ENCODE peak calls at places on chromosome 17, in ten cellular contexts. I, H, X, S, R, J, O, F, B and E are unnamed samples.

GRCh38 chr17:64024781-64025731 is 4.6 kb upstream of the ICAM2 start:
- DNase-seq in I (no peak), F (peak), X (no peak), R (peak), B (no peak), H (no peak), S (peak), O (peak), J (no peak), E (no peak)

GRCh38 chr17:4582101-4582501 is 2.2 kb upstream of the SMTNL2 start:
- DNase-seq in I (no peak), J (no peak), H (no peak), S (peak), F (no peak), R (no peak), O (no peak), B (no peak), X (no peak), E (no peak)

GRCh38 chr17:16987830-16988601 is 16.1 kb upstream of the TNFRSF13B start:
- DNase-seq in S (no peak), J (peak), H (no peak), B (peak), X (peak), I (peak), O (peak), R (no peak), F (peak), E (no peak)

GRCh38 chr17:17786998-17787397 is 49.8 kb downstream of the SREBF1 start:
- DNase-seq in O (no peak), H (no peak), J (no peak), S (no peak), I (no peak), X (no peak), B (no peak), F (no peak), R (no peak), E (no peak)

GRCh38 chr17:68456529-68457167 is 648 bp downstream of the WIPI1 start:
- DNase-seq in H (peak), J (peak), X (peak), O (peak), S (peak), I (peak), F (no peak), B (peak), R (no peak), E (peak)

GRCh38 chr17:38562903-38563302 is 42.8 kb downstream of the SRCIN1 start:
- DNase-seq in R (no peak), X (no peak), H (no peak), B (no peak), O (no peak), I (no peak), S (no peak), J (no peak), F (no peak), E (no peak)

GRCh38 chr17:8151120-8151640 is 1.0 kb downstream of the PER1 start:
- DNase-seq in R (peak), O (peak), J (peak), B (peak), I (peak), F (peak), S (peak), H (no peak), X (peak), E (peak)

GRCh38 chr17:16906670-16907069 is 65.2 kb downstream of the TNFRSF13B start:
- DNase-seq in B (no peak), S (no peak), R (no peak), J (no peak), H (no peak), O (no peak), F (no peak), I (no peak), X (no peak), E (no peak)

GRCh38 chr17:33292981-33293867 is at the start of gene ASIC2:
- DNase-seq in X (no peak), S (peak), I (no peak), H (no peak), R (no peak), B (no peak), O (peak), J (no peak), F (no peak), E (no peak)

GRCh38 chr17:17463821-17464220 is 13.0 kb upstream of the MED9 start:
- DNase-seq in B (no peak), O (no peak), X (no peak), H (no peak), F (no peak), S (no peak), R (no peak), I (no peak), J (no peak), E (no peak)

GRCh38 chr17:16351831-16352230 is 1.4 kb downstream of the CENPV start:
- DNase-seq in B (no peak), H (no peak), R (no peak), F (no peak), S (no peak), X (no peak), O (no peak), J (no peak), I (no peak), E (no peak)

GRCh38 chr17:32998893-32999240 is 7.2 kb downstream of the SPACA3 start:
- DNase-seq in H (peak), S (no peak), R (no peak), I (no peak), F (no peak), X (no peak), J (no peak), B (no peak), O (no peak), E (no peak)

GRCh38 chr17:82544431-82545070 is 25.0 kb downstream of the FOXK2 start:
- DNase-seq in B (no peak), H (no peak), J (no peak), X (peak), O (no peak), F (no peak), R (no peak), I (no peak), S (no peak), E (no peak)
- H3K27ac ChIP-seq in B (peak), H (no peak), J (no peak), X (peak), O (no peak), F (no peak), R (no peak), I (peak), S (peak), E (peak)

DNA sequence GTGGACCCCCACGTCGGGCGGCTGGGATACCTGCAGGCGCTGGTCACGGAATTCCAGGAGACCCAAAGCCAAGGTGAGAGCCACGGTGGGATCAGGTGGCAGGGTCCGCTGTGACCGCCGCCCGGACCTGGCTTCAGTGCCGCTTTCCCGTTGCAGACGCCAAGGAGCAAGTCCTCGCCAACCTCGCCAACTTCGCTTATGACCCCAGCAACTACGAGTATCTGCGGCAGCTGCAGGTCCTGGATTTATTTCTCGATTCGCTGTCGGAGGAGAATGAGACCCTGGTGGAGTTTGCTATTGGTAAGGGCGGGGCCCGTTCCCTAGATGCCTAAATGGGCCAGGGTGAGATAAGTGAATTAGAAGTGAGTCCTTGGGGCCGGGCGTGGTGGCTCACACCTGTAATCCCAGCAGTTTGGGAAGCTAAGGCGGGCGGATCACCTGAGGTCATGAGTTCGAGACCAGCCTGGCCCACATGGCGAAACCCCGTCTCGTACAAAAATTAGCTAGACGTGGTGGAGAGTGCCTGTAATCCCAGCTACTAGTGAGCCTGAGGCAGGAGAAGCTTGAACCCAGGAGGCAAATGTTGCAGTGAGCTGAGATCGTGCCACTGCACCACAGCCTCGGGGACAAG is 653 bp downstream of the ARMC7 start:
- DNase-seq in B (peak), X (no peak), O (peak), I (no peak), R (no peak), H (no peak), F (no peak), J (no peak), S (no peak), E (no peak)
- H3K27ac ChIP-seq in B (peak), X (peak), O (peak), I (peak), R (peak), H (peak), F (no peak), J (no peak), S (peak), E (no peak)

GRCh38 chr17:1137465-1137894 is 42.3 kb downstream of the ABR start:
- DNase-seq in B (no peak), S (no peak), R (no peak), I (no peak), X (no peak), H (peak), F (no peak), O (peak), J (no peak), E (no peak)
- H3K27ac ChIP-seq in B (no peak), S (no peak), R (no peak), I (no peak), X (no peak), H (peak), F (no peak), O (no peak), J (no peak), E (no peak)

DNA sequence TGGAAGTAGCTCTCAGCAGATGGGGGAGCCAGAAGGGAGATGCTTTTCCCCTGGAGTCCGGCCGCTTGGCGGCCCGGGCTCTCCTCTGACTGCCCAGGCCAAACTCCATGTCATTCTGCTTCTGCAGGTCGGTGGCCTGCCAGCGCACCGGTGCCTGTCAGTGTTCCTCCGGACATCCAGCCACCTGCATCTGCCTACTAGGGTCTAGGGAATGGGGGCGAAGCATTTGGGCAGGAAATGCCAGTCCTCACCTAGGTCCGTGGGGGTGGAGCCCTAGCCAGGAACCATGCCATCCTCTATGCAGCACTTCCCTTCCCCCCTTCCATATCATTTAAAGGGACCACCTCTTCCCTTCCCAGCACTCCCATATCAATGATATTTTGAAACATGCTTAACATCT is 34.2 kb downstream of the GJC1 start:
- DNase-seq in H (no peak), O (no peak), F (no peak), I (no peak), X (no peak), R (no peak), S (no peak), B (no peak), J (no peak), E (no peak)
- H3K27ac ChIP-seq in H (peak), O (no peak), F (no peak), I (peak), X (peak), R (no peak), S (no peak), B (peak), J (peak), E (peak)

GRCh38 chr17:80845863-80846671 is 145.6 kb upstream of the CHMP6 start:
- DNase-seq in O (no peak), R (no peak), F (no peak), H (no peak), B (no peak), X (no peak), I (peak), S (no peak), J (no peak), E (no peak)

GRCh38 chr17:80848449-80849102 is 143.1 kb upstream of the CHMP6 start:
- DNase-seq in R (no peak), X (no peak), S (no peak), B (no peak), F (no peak), J (no peak), O (no peak), I (peak), H (no peak), E (no peak)

GRCh38 chr17:80847506-80848230 is 144.0 kb upstream of the CHMP6 start:
- DNase-seq in I (peak), X (no peak), R (peak), O (peak), S (no peak), B (no peak), J (no peak), H (no peak), F (peak), E (no peak)

GRCh38 chr17:80845121-80845862 is 146.3 kb upstream of the CHMP6 start:
- DNase-seq in F (no peak), B (no peak), R (no peak), J (no peak), I (peak), O (no peak), X (no peak), S (no peak), H (no peak), E (no peak)

GRCh38 chr17:80846932-80847331 is 144.7 kb upstream of the CHMP6 start:
- DNase-seq in R (no peak), S (no peak), B (no peak), X (no peak), F (no peak), I (peak), H (no peak), O (no peak), J (no peak), E (no peak)
- H3K27ac ChIP-seq in R (peak), S (no peak), B (no peak), X (no peak), F (no peak), I (no peak), H (no peak), O (peak), J (no peak), E (no peak)

GRCh38 chr17:48002920-48003685 is 32.2 kb downstream of the CDK5RAP3 start:
- DNase-seq in F (no peak), H (no peak), J (no peak), I (no peak), X (no peak), B (no peak), R (no peak), O (no peak), S (no peak), E (no peak)

GRCh38 chr17:48002208-48002919 is 31.5 kb downstream of the CDK5RAP3 start:
- DNase-seq in J (peak), R (no peak), F (no peak), S (no peak), I (no peak), H (no peak), X (no peak), B (no peak), O (no peak), E (no peak)

GRCh38 chr17:48006936-48007703 is 30.5 kb downstream of the COPZ2 start:
- DNase-seq in O (no peak), J (no peak), S (no peak), X (no peak), H (no peak), R (no peak), F (no peak), I (no peak), B (no peak), E (no peak)

GRCh38 chr17:48003686-48004120 is 32.8 kb downstream of the CDK5RAP3 start:
- DNase-seq in J (no peak), I (no peak), S (no peak), H (no peak), F (no peak), X (no peak), O (no peak), R (no peak), B (no peak), E (no peak)

DNA sequence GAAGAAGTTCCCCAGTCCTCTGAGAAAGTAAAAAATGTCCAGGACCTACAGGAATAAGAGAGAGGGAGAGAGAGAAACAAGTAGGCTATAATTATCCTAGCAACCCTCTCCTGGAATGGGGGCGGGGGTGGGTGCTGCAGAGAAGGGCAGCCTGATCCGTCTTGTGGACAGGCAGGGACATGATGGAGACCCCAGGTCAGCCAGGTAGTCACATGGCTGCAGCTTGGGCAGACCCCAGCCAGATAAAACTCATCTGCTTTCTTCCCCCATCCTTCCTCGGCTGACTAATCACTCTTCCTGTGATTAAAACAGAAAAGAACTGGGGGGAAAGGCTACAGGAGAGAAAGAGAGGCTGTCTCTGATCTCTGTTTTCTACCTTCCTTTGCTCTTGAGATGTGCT is 32.6 kb downstream of the COPZ2 start:
- DNase-seq in R (no peak), I (no peak), S (no peak), J (no peak), F (no peak), X (no peak), O (no peak), H (no peak), B (no peak), E (no peak)
- H3K27ac ChIP-seq in R (no peak), I (no peak), S (no peak), J (peak), F (no peak), X (no peak), O (no peak), H (no peak), B (no peak), E (no peak)

GRCh38 chr17:35866356-35866950 is 2.2 kb downstream of the HEATR9 start:
- DNase-seq in J (no peak), R (no peak), X (no peak), F (no peak), O (no peak), B (no peak), I (no peak), H (no peak), S (no peak), E (no peak)
- H3K27ac ChIP-seq in J (no peak), R (no peak), X (no peak), F (no peak), O (no peak), B (no peak), I (no peak), H (no peak), S (no peak), E (no peak)

DNA sequence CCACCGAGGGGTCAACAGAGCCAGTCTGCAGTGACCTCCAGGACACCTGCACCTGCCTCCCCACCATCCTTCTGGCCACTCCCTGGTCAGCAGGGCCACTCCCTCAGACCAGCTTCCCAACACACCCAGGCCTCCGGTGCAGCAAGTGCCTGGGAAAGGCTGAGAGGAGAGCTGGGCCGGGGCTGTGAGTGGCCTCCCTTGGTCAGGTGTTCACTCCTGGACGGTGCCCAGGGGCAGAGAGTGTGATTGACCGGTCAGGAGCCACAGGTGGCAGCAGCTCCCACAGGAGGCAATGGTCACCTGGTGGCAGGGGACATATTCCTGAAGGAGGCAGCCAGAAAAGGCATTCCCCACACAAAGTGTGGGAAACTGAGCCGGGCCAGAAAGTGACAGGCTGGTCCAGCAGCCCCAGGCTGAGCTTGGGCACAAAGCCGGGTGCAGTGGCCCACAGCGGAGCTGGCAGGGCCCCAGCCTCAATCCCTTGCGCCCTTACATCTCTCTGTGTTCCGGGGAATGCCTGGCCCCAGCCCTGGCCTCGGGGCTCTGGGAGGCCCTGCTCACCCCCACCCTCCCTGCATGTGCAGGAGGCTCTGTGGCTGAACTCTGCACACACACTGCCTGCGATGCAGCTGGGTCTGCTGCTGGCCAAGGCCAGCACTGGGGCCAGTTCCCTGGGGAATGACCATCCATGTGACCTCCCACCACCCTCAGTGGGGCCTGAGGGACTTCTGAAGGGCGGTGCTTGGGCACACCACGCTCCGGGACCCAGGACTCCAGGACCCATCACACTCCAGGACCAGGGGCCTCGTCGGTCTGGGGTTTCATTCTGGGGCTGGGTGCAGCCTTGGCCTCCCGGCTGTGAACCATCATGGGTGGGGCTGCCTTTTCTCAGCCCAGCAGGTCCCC is 1.2 kb upstream of the C17orf99 start:
- DNase-seq in B (peak), X (no peak), J (no peak), S (peak), F (no peak), R (no peak), I (no peak), O (peak), H (no peak), E (no peak)
- H3K27ac ChIP-seq in B (peak), X (peak), J (no peak), S (peak), F (no peak), R (no peak), I (no peak), O (peak), H (no peak), E (no peak)

DNA sequence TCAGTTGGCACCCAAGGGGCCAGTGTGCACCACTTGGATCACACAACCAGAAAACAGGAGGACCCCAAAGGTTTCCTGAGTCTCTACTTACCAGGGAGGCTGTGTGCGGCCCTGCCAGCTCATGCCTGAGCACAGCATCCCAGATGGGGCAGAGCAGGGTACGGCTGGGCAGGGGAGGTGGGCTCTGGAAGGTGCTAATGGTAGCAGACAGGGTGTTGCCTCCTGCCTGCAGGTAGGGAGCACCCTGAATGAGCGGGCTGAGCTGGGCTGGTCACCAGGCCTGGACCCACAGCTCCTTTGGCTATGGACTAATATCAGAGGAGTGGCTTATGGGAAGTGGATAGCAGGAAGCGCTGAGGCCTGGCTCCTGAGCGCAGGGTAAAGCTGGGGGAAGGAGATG is 14.6 kb downstream of the RECQL5 start:
- DNase-seq in O (no peak), F (no peak), B (no peak), S (no peak), R (no peak), H (no peak), J (no peak), X (no peak), I (no peak), E (no peak)
- H3K27ac ChIP-seq in O (no peak), F (no peak), B (no peak), S (no peak), R (no peak), H (no peak), J (no peak), X (no peak), I (no peak), E (no peak)